ENCODE peak calls at places on chromosome X, in seven cellular contexts. Y is WTC11; N is pulmonary artery endothelial cell; O is NCI-H1417; A is activated CD4-positive, alpha-beta T cell treated with anti-CD3 and anti-CD28 coated beads, Interleukin-2, amount 50 U/mL, for 4 hours; H is RWPE1; I is anterior cingulate cortex. T is an unnamed sample.

GRCh38 chrX:119783026-119783425 is 8.4 kb downstream of the RPL39 start:
- DNase-seq in O (no peak), I (no peak), A (no peak), N (no peak), Y (no peak), H (no peak), T (no peak)

GRCh38 chrX:68936608-68937007 is 107.8 kb downstream of the EFNB1 start:
- DNase-seq in O (no peak), H (peak), Y (no peak), I (no peak), A (no peak), N (no peak), T (peak)

GRCh38 chrX:38117485-38117884 is 103.2 kb downstream of the SRPX start:
- DNase-seq in O (no peak), A (no peak), H (no peak), Y (no peak), N (no peak), I (no peak), T (peak)

GRCh38 chrX:68693481-68694410 is 46.3 kb downstream of the STARD8 start:
- DNase-seq in H (peak), A (no peak), I (no peak), O (no peak), N (no peak), Y (peak), T (no peak)

GRCh38 chrX:139831689-139832456 is 101.0 kb downstream of the ATP11C start:
- DNase-seq in N (peak), O (no peak), Y (no peak), A (no peak), I (no peak), H (peak), T (peak)

GRCh38 chrX:155535866-155536265 is 76.9 kb downstream of the TMLHE start:
- DNase-seq in A (no peak), O (no peak), N (no peak), I (no peak), H (peak), Y (no peak), T (peak)

GRCh38 chrX:129769467-129770154 is 10.1 kb upstream of the SASH3 start:
- DNase-seq in N (no peak), H (no peak), Y (no peak), I (no peak), O (no peak), A (peak), T (no peak)

GRCh38 chrX:56233682-56234081 is 1.5 kb downstream of the KLF8 start:
- DNase-seq in N (peak), A (no peak), H (no peak), Y (peak), I (no peak), O (no peak), T (peak)

GRCh38 chrX:67780694-67781109 is 236.9 kb downstream of the AR start:
- DNase-seq in O (no peak), Y (no peak), A (no peak), N (peak), I (no peak), H (peak), T (peak)

GRCh38 chrX:48938721-48939416 is 18.5 kb downstream of the OTUD5 start:
- DNase-seq in N (no peak), O (no peak), I (no peak), Y (no peak), H (no peak), A (peak), T (no peak)

GRCh38 chrX:16160729-16161128 is 6.6 kb upstream of the MAGEB17 start:
- DNase-seq in H (peak), Y (no peak), I (no peak), A (no peak), O (no peak), N (no peak), T (peak)

GRCh38 chrX:7889138-7889537 is 38.1 kb downstream of the PNPLA4 start:
- DNase-seq in N (no peak), A (no peak), O (no peak), Y (no peak), I (no peak), H (no peak), T (no peak)

GRCh38 chrX:20487227-20487626 is 220.5 kb upstream of the RPS6KA3 start:
- DNase-seq in Y (no peak), N (no peak), H (peak), O (no peak), A (no peak), I (no peak), T (peak)

GRCh38 chrX:50606300-50606950 is 135.8 kb upstream of the DGKK start:
- DNase-seq in N (no peak), A (no peak), Y (no peak), H (no peak), O (no peak), I (no peak), T (no peak)

GRCh38 chrX:103536071-103536470 is 16.8 kb upstream of the RAB40A start:
- DNase-seq in I (no peak), A (no peak), H (no peak), N (no peak), Y (no peak), O (no peak), T (no peak)

GRCh38 chrX:63784346-63784901 is 590 bp downstream of the ARHGEF9 start:
- DNase-seq in H (no peak), O (peak), A (no peak), N (no peak), Y (peak), I (no peak), T (no peak)

GRCh38 chrX:124240422-124240821 is 92.0 kb upstream of the TEX13D start:
- DNase-seq in A (no peak), O (no peak), Y (no peak), N (no peak), H (no peak), I (no peak), T (no peak)

GRCh38 chrX:16120431-16120830 is 2.9 kb upstream of the GRPR start:
- DNase-seq in H (no peak), O (peak), I (no peak), N (no peak), A (no peak), Y (no peak), T (no peak)

GRCh38 chrX:14014526-14014925 is 15.2 kb downstream of the GEMIN8 start:
- DNase-seq in I (no peak), O (no peak), H (no peak), N (no peak), Y (no peak), A (no peak), T (no peak)

GRCh38 chrX:10045327-10046000 is 78.3 kb downstream of the CLDN34 start:
- DNase-seq in O (no peak), A (no peak), H (no peak), Y (no peak), N (no peak), I (no peak), T (no peak)

GRCh38 chrX:95383778-95384177 is 1300.9 kb upstream of the DIAPH2 start:
- DNase-seq in O (peak), I (no peak), Y (no peak), A (no peak), H (no peak), N (no peak), T (peak)

GRCh38 chrX:43552166-43552565 is 103.9 kb upstream of the MAOA start:
- DNase-seq in I (no peak), H (peak), A (no peak), Y (no peak), N (no peak), O (no peak), T (peak)

GRCh38 chrX:124594017-124594651 is 247.8 kb downstream of the SH2D1A start:
- DNase-seq in H (no peak), A (no peak), I (no peak), N (no peak), O (no peak), Y (no peak), T (peak)

GRCh38 chrX:6169407-6169806 is 59.3 kb downstream of the NLGN4X start:
- DNase-seq in H (no peak), N (no peak), A (no peak), O (no peak), Y (no peak), I (no peak), T (no peak)

GRCh38 chrX:120144178-120144844 is 14.1 kb upstream of the RHOXF2 start:
- DNase-seq in H (no peak), A (no peak), N (no peak), O (no peak), I (no peak), Y (peak), T (no peak)

GRCh38 chrX:42485621-42486020 is 292.3 kb downstream of the PPP1R2C start:
- DNase-seq in I (no peak), N (no peak), H (peak), A (no peak), Y (no peak), O (no peak), T (peak)

GRCh38 chrX:40105016-40105790 is 7.4 kb upstream of the BCOR start:
- DNase-seq in H (no peak), N (no peak), O (peak), Y (no peak), I (no peak), A (no peak), T (peak)

GRCh38 chrX:149453030-149453429 is 52.1 kb downstream of the IDS start:
- DNase-seq in I (no peak), N (no peak), O (no peak), A (no peak), Y (no peak), H (peak), T (peak)

GRCh38 chrX:140762061-140762460 is 52.5 kb downstream of the LINC00632 start:
- DNase-seq in I (no peak), N (no peak), A (no peak), H (peak), O (peak), Y (peak), T (peak)

GRCh38 chrX:12080265-12080664 is 58.0 kb upstream of the FRMPD4 start:
- DNase-seq in O (peak), I (no peak), N (no peak), A (no peak), H (peak), Y (no peak), T (peak)

GRCh38 chrX:6777211-6778002 is 242.5 kb upstream of the VCX3A start:
- DNase-seq in N (no peak), I (no peak), Y (no peak), H (no peak), O (no peak), A (no peak), T (no peak)

GRCh38 chrX:115058276-115058675 is 40.9 kb upstream of the IL13RA2 start:
- DNase-seq in H (peak), O (no peak), I (no peak), A (no peak), Y (no peak), N (peak), T (peak)